ENCODE peak calls at places on chromosome 9, in four cellular contexts. One of them, this sample, is unnamed.

GRCh38 chr9:136943291-136944093 is 1.0 kb downstream of the FBXW5 start:
- DNase-seq in HepG2: no peak
- DNase-seq in HCT116: no peak
- DNase-seq in K562: peak
- DNase-seq in this sample: no peak

GRCh38 chr9:110033869-110034268 is 174.1 kb downstream of the C9orf152 start:
- DNase-seq in K562: no peak
- DNase-seq in HCT116: no peak
- DNase-seq in HepG2: no peak
- DNase-seq in this sample: no peak

GRCh38 chr9:126546036-126546435 is 67.7 kb upstream of the LMX1B start:
- DNase-seq in K562: no peak
- DNase-seq in HepG2: no peak
- DNase-seq in HCT116: no peak
- DNase-seq in this sample: no peak

GRCh38 chr9:105413486-105414068 is 34.3 kb upstream of the FSD1L start:
- DNase-seq in K562: no peak
- DNase-seq in HCT116: peak
- DNase-seq in HepG2: peak
- DNase-seq in this sample: no peak

GRCh38 chr9:109972026-109973005 is 192.3 kb downstream of the PALM2AKAP2 start:
- DNase-seq in K562: no peak
- DNase-seq in HepG2: no peak
- DNase-seq in HCT116: no peak
- DNase-seq in this sample: no peak

GRCh38 chr9:109212768-109213167 is 45.7 kb upstream of the FRRS1L start:
- DNase-seq in HepG2: no peak
- DNase-seq in HCT116: no peak
- DNase-seq in K562: no peak
- DNase-seq in this sample: no peak

GRCh38 chr9:2424564-2425153 is 196.9 kb upstream of the VLDLR start:
- DNase-seq in K562: no peak
- DNase-seq in HCT116: no peak
- DNase-seq in HepG2: no peak
- DNase-seq in this sample: no peak

GRCh38 chr9:136267261-136268111 is 21.9 kb upstream of the QSOX2 start:
- DNase-seq in HCT116: peak
- DNase-seq in K562: peak
- DNase-seq in HepG2: peak
- DNase-seq in this sample: peak

GRCh38 chr9:85332487-85332886 is 409.3 kb downstream of the AGTPBP1 start:
- DNase-seq in HepG2: peak
- DNase-seq in HCT116: peak
- DNase-seq in K562: no peak
- DNase-seq in this sample: peak

GRCh38 chr9:89813482-89813881 is 208.7 kb downstream of the GADD45G start:
- DNase-seq in HCT116: no peak
- DNase-seq in K562: no peak
- DNase-seq in HepG2: no peak
- DNase-seq in this sample: peak

GRCh38 chr9:34328500-34328982 is 527 bp downstream of the KIF24 start:
- DNase-seq in HCT116: no peak
- DNase-seq in K562: no peak
- DNase-seq in HepG2: no peak
- DNase-seq in this sample: no peak

GRCh38 chr9:69961834-69962233 is 81.8 kb upstream of the MAMDC2 start:
- DNase-seq in HepG2: no peak
- DNase-seq in HCT116: no peak
- DNase-seq in K562: no peak
- DNase-seq in this sample: no peak

GRCh38 chr9:125509476-125509875 is 197.5 kb downstream of the MAPKAP1 start:
- DNase-seq in K562: no peak
- DNase-seq in HepG2: no peak
- DNase-seq in HCT116: no peak
- DNase-seq in this sample: peak

GRCh38 chr9:132411091-132411508 is 1.1 kb downstream of the CFAP77 start:
- DNase-seq in HCT116: peak
- DNase-seq in HepG2: peak
- DNase-seq in K562: peak
- DNase-seq in this sample: peak

GRCh38 chr9:109026306-109026705 is 13.0 kb upstream of the CTNNAL1 start:
- DNase-seq in K562: no peak
- DNase-seq in HCT116: no peak
- DNase-seq in HepG2: no peak
- DNase-seq in this sample: no peak

GRCh38 chr9:90921104-90921503 is 119.5 kb downstream of the SYK start:
- DNase-seq in HCT116: no peak
- DNase-seq in HepG2: no peak
- DNase-seq in K562: no peak
- DNase-seq in this sample: no peak

GRCh38 chr9:12759767-12760166 is 15.1 kb upstream of the LURAP1L start:
- DNase-seq in HCT116: no peak
- DNase-seq in HepG2: no peak
- DNase-seq in K562: no peak
- DNase-seq in this sample: no peak

GRCh38 chr9:131097948-131098278 is 1.6 kb downstream of the AIF1L start:
- DNase-seq in K562: no peak
- DNase-seq in HCT116: no peak
- DNase-seq in HepG2: no peak
- DNase-seq in this sample: no peak

GRCh38 chr9:34989946-34990635 is 546 bp downstream of the DNAJB5 start:
- DNase-seq in HepG2: no peak
- DNase-seq in K562: peak
- DNase-seq in HCT116: no peak
- DNase-seq in this sample: no peak

GRCh38 chr9:103183569-103184191 is 188.5 kb downstream of the CYLC2 start:
- DNase-seq in K562: no peak
- DNase-seq in HepG2: peak
- DNase-seq in HCT116: no peak
- DNase-seq in this sample: no peak

GRCh38 chr9:128151343-128152132 is 2.3 kb downstream of the LCN2 start:
- DNase-seq in HepG2: no peak
- DNase-seq in K562: peak
- DNase-seq in HCT116: no peak
- DNase-seq in this sample: no peak

GRCh38 chr9:115849679-115850412 is 303.7 kb upstream of the PAPPA start:
- DNase-seq in K562: no peak
- DNase-seq in HepG2: no peak
- DNase-seq in HCT116: no peak
- DNase-seq in this sample: no peak

GRCh38 chr9:14209399-14209990 is 104.4 kb downstream of the NFIB start:
- DNase-seq in HCT116: no peak
- DNase-seq in HepG2: no peak
- DNase-seq in K562: no peak
- DNase-seq in this sample: no peak

GRCh38 chr9:107894572-107895261 is 405.1 kb upstream of the KLF4 start:
- DNase-seq in HCT116: no peak
- DNase-seq in K562: no peak
- DNase-seq in HepG2: no peak
- DNase-seq in this sample: no peak

GRCh38 chr9:126699401-126699851 is 85.7 kb downstream of the LMX1B start:
- DNase-seq in HepG2: no peak
- DNase-seq in HCT116: no peak
- DNase-seq in K562: no peak
- DNase-seq in this sample: no peak

GRCh38 chr9:37295178-37295577 is 127.3 kb upstream of the GRHPR start:
- DNase-seq in HCT116: no peak
- DNase-seq in K562: no peak
- DNase-seq in HepG2: no peak
- DNase-seq in this sample: no peak

GRCh38 chr9:37297592-37297991 is 124.9 kb upstream of the GRHPR start:
- DNase-seq in K562: no peak
- DNase-seq in HepG2: no peak
- DNase-seq in HCT116: no peak
- DNase-seq in this sample: no peak

GRCh38 chr9:37292896-37293295 is 129.6 kb upstream of the GRHPR start:
- DNase-seq in HCT116: no peak
- DNase-seq in HepG2: no peak
- DNase-seq in K562: no peak
- DNase-seq in this sample: no peak

GRCh38 chr9:37293664-37294524 is 128.6 kb upstream of the GRHPR start:
- DNase-seq in HepG2: no peak
- DNase-seq in K562: no peak
- DNase-seq in HCT116: no peak
- DNase-seq in this sample: no peak

GRCh38 chr9:37295796-37296195 is 126.7 kb upstream of the GRHPR start:
- DNase-seq in K562: peak
- DNase-seq in HCT116: no peak
- DNase-seq in HepG2: no peak
- DNase-seq in this sample: no peak
- TF ChIP-seq SRF in K562: no peak
- TF ChIP-seq SRF in HCT116: no peak
- TF ChIP-seq SRF in HepG2: no peak
- TF ChIP-seq SRF in this sample: no peak

GRCh38 chr9:121059998-121060636 is 10.0 kb upstream of the C5 start:
- DNase-seq in HCT116: peak
- DNase-seq in HepG2: peak
- DNase-seq in K562: peak
- DNase-seq in this sample: no peak
- TF ChIP-seq SRF in HCT116: no peak
- TF ChIP-seq SRF in HepG2: no peak
- TF ChIP-seq SRF in K562: no peak
- TF ChIP-seq SRF in this sample: no peak

GRCh38 chr9:130054428-130054786 is 701 bp downstream of the GPR107 start:
- DNase-seq in HepG2: no peak
- DNase-seq in HCT116: no peak
- DNase-seq in K562: peak
- DNase-seq in this sample: no peak

GRCh38 chr9:130053504-130054427 is at the start of gene GPR107:
- DNase-seq in HCT116: peak
- DNase-seq in HepG2: peak
- DNase-seq in K562: peak
- DNase-seq in this sample: no peak

GRCh38 chr9:130051855-130052254 is 1.9 kb upstream of the GPR107 start:
- DNase-seq in HCT116: no peak
- DNase-seq in K562: peak
- DNase-seq in HepG2: no peak
- DNase-seq in this sample: no peak

GRCh38 chr9:130053109-130053503 is 600 bp upstream of the GPR107 start:
- DNase-seq in HepG2: no peak
- DNase-seq in K562: no peak
- DNase-seq in HCT116: no peak
- DNase-seq in this sample: no peak

GRCh38 chr9:130054820-130055219 is 1.1 kb downstream of the GPR107 start:
- DNase-seq in HepG2: no peak
- DNase-seq in K562: no peak
- DNase-seq in HCT116: no peak
- DNase-seq in this sample: no peak
- TF ChIP-seq SRF in HepG2: no peak
- TF ChIP-seq SRF in K562: no peak
- TF ChIP-seq SRF in HCT116: no peak
- TF ChIP-seq SRF in this sample: no peak

DNA sequence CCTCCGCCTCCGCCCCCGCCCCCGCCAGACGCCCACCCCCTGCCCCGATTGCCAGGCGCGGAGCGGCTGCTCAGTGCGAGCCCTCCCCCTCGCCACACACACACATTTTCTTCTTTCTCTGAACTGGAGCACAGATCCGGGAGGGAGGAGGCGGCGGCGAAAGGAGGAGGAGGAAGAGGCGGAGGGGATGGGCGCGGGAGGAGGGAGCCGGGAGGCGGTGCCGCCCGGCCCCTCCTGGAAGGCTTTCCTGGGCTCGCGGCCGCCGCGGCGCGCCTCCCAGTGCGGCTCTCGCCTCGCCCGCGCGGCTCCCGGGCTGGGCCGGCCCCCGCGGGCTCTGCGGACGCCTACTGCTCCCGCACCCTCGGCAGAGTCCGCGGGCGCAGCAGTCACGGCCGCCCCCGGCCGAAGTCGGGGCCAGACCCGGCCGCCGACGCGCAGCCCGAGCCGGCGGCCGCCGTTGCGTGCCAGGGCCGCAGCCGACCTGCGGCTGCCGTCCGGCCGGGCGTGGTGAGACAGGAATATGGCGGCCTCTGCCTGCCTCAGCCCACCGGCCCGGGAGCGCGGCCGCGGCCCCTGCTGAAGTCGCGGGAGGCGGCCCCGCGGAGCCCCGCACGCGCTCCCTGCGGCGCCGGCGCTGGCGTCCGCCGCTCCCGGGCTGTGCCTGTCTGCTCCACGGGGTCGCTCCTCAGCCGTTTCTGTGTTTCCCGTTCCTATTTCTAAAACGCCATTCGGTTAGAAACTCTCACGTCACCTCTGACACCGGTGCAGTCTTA is 401 bp upstream of the GNAQ start:
- DNase-seq in HCT116: peak
- DNase-seq in K562: peak
- DNase-seq in HepG2: peak
- DNase-seq in this sample: peak
- TF ChIP-seq SRF in HCT116: no peak
- TF ChIP-seq SRF in K562: no peak
- TF ChIP-seq SRF in HepG2: no peak
- TF ChIP-seq SRF in this sample: no peak

GRCh38 chr9:87698069-87698809 is 27.7 kb upstream of the CTSL start:
- DNase-seq in K562: no peak
- DNase-seq in HepG2: no peak
- DNase-seq in HCT116: no peak
- DNase-seq in this sample: no peak
- TF ChIP-seq SRF in K562: no peak
- TF ChIP-seq SRF in HepG2: no peak
- TF ChIP-seq SRF in HCT116: no peak
- TF ChIP-seq SRF in this sample: no peak

DNA sequence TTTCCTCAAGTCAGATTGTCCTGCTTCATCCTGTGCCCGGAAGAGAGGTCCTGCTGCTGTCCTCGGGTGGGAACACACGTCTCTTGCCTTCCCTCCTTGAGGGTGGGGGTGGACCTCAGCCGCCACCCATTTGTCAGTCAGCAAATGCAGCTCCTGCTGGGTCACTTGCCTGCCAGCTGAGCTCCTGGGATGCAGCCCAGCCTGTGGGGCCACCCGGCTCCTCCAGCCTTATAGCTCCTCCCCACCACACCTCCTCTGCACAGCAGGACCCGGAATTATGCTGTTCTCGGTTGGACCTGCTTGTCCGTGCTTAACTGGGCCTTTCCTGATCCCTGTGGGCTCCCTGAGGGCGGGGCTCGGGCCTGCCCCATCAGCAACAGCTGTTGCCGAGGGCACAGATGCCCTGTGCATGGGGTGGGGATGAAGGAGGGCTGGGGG is 52.7 kb downstream of the RXRA start:
- DNase-seq in HCT116: peak
- DNase-seq in K562: no peak
- DNase-seq in HepG2: no peak
- DNase-seq in this sample: no peak
- TF ChIP-seq SRF in HCT116: no peak
- TF ChIP-seq SRF in K562: no peak
- TF ChIP-seq SRF in HepG2: no peak
- TF ChIP-seq SRF in this sample: no peak